ENCODE peak calls at places on chromosomes 12 and 14, in four cellular contexts. F is GM12878, S is HepG2, E is H1. H is an unnamed sample.

GRCh38 chr12:57611810-57612710 is 825 bp downstream of the ARHGEF25 start:
- DNase-seq in E (no peak), S (no peak), F (no peak), H (no peak)

GRCh38 chr12:12890492-12890814 is 909 bp upstream of the GPRC5A start:
- DNase-seq in E (no peak), S (no peak), F (no peak), H (no peak)

GRCh38 chr12:39619316-39619659 is 315 bp downstream of the ABCD2 start:
- DNase-seq in E (no peak), S (no peak), F (no peak), H (no peak)

GRCh38 chr12:42696424-42697149 is 107.0 kb upstream of the PRICKLE1 start:
- DNase-seq in F (no peak), E (no peak), S (no peak), H (no peak)

GRCh38 chr12:104312202-104312601 is 8.7 kb downstream of the EID3 start:
- DNase-seq in E (no peak), S (no peak), F (no peak), H (no peak)

GRCh38 chr14:21063479-21063878 is 5.9 kb downstream of the RNASE8 start:
- DNase-seq in S (no peak), E (no peak), F (no peak), H (no peak)

GRCh38 chr14:56891226-56891625 is 80.9 kb upstream of the OTX2 start:
- DNase-seq in S (no peak), F (no peak), E (no peak), H (no peak)

GRCh38 chr12:102960766-102961487 is 3.5 kb downstream of the ASCL1 start:
- DNase-seq in F (no peak), E (no peak), S (no peak), H (no peak)

GRCh38 chr14:49982522-49982951 is 89.7 kb downstream of the ARF6 start:
- DNase-seq in E (no peak), S (no peak), F (no peak), H (no peak)

GRCh38 chr12:113260127-113260526 is 38.9 kb downstream of the TPCN1 start:
- DNase-seq in E (no peak), S (no peak), F (no peak), H (no peak)

DNA sequence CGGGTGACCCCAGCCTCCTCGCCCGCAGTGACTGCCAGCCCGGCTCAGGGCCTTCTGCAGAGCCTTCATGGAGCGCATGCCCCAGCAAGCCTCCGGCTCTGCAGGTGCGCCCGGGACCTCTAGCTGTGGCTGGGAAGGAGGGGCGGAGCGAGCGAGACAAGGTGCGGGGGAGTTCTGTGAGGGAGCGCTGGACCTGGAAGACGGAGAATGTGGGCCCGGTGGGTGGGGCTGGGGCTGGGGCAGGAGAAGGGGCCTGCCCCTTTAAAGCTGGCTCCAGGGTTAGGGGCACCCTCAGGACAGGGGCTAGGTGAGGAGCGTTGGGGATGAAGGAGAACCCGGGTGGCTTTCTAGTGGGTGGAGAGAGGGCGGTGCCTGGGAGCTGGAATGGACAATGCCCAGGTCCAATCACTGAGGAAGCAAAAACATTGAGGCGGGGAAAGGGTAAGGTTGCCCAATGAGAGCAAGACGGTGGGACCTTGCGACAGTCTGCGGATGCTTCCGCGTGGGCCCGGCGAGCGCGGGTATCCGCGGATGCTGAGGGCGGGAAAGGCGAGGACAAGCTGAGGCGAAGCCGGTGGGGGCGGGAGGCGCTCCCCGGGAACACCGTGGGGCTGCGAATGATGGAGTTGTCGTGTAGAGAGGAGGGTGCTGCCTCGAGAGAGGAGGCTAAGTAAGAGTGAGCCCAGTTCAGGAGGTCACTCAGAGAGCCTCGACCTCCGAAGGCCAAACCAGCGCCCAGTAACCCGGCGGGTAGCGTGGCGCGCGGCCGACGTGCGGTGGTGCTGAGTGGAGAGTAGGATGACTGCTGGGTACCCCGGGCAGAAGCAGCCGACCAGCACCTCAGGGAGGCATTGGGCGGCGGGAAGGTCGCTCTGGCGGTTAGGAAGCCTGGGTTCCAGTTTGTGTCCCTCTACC is at the start of gene GLS2:
- DNase-seq in S (peak; percentile 76), E (peak; percentile 39), F (peak; percentile 53), H (peak; percentile 65)
- H3K9ac ChIP-seq in S (peak within 1 kb of the TSS; percentile 61), E (peak within 1 kb of the TSS; percentile 62), F (peak within 1 kb of the TSS; percentile 41), H (peak within 1 kb of the TSS; percentile 74)

DNA sequence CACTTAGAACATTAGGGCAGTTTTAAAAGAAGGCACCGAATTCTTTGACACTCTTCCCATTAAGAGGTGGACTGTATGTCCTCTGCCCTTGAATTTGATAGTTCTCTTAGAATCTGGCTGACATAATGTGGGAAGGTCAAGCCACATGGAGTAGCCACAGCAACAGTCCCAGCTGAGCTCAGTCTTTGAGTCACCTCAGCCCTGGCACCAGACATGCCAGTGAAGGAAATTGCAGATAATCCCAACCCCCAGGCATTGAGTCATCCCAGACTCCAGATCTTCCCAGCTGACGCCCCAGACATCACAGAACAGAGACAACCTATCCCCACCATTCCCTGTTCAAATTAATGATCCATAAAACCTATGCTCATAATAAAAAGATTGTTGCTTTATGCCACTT is 83.4 kb downstream of the GTF2A1 start:
- DNase-seq in S (no peak), F (no peak), E (no peak), H (no peak)
- TF ChIP-seq SUZ12 in S (no peak), F (no peak), E (no peak), H (no peak)

DNA sequence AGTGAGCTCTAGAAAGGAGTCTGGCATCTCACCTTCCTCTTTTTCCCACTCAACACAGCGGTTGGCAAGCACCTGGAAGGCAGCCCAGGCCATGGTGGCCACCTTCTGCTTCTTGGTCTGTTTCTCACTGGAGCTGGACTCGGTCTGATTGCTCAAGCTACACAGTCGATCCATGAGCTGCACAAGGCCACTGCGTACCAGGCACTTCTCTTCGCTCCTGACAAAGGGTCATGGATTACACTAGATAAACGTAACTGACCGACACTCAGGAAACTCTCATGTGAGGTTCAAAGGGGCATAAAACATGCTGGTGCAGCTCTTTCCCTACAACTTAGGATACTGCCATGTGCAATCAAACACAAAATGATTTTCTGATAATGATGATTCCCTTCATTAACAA is 113.7 kb downstream of the TRAFD1 start:
- DNase-seq in F (no peak), E (no peak), S (peak; percentile 16), H (no peak)
- TF ChIP-seq YY1 in F (no peak), E (no peak), S (no peak), H (no peak)

GRCh38 chr14:78367355-78367754 is 197.2 kb downstream of the NRXN3 start:
- DNase-seq in S (no peak), E (no peak), F (no peak), H (no peak)
- H3K9ac ChIP-seq in S (no peak overlapping the region), E (no peak overlapping the region), F (no peak overlapping the region), H (no peak overlapping the region)

DNA sequence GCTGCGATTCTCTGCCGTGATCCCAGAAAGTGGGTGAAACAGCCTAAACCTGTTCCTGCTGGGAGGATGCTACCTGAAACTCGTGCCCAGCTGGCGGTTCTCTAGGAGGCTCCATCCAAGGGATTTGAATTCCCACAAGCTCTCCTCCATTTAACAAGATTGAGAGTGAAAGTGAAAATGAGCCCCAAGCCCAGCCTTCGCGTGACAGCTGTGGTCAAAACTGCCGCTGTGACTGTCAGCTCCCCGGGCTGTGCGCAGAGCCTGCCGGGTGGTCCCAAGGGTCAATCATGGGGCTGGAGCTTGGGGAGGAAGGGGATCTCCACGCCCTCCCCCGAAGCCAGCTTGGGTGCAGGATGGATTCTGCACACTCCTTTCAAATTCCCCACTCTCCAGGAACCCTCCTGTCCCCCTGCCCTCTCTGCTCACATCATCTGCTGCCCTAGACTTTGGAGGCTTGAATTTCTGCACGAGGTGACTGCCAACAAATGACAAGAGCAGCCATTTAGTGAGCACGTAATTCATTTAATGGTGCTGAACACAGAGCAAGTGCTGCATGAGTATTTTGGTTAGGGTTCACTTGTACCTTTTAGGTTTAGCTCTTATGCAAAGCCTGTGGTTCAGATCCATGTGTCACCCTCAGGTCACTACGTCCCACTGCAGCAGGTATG is 5.3 kb downstream of the ASB2 start:
- DNase-seq in E (no peak), F (no peak), S (no peak), H (no peak)
- TF ChIP-seq SUZ12 in E (no peak), F (no peak), S (no peak), H (no peak)

GRCh38 chr12:49764126-49764525 is 22.8 kb downstream of the TMBIM6 start:
- DNase-seq in E (no peak), F (no peak), S (no peak), H (no peak)

GRCh38 chr12:49766115-49766455 is 24.7 kb downstream of the TMBIM6 start:
- DNase-seq in F (no peak), E (no peak), S (no peak), H (no peak)

GRCh38 chr12:49763006-49763591 is 21.7 kb downstream of the TMBIM6 start:
- DNase-seq in E (peak; percentile 38), S (peak; percentile 40), F (no peak), H (peak; percentile 49)

GRCh38 chr12:49761677-49762467 is 20.5 kb downstream of the TMBIM6 start:
- DNase-seq in E (no peak), F (no peak), S (no peak), H (no peak)

GRCh38 chr12:49762468-49762847 is 21.1 kb downstream of the TMBIM6 start:
- DNase-seq in S (no peak), E (no peak), F (no peak), H (no peak)
- TF ChIP-seq YY1 in S (no peak), E (no peak), F (no peak), H (no peak)

GRCh38 chr14:88310457-88310856 is 12.6 kb downstream of the KCNK10 start:
- DNase-seq in E (no peak), F (no peak), S (no peak), H (no peak)
- H3K9ac ChIP-seq in E (no peak overlapping the region), F (no peak overlapping the region), S (no peak overlapping the region), H (no peak overlapping the region)

DNA sequence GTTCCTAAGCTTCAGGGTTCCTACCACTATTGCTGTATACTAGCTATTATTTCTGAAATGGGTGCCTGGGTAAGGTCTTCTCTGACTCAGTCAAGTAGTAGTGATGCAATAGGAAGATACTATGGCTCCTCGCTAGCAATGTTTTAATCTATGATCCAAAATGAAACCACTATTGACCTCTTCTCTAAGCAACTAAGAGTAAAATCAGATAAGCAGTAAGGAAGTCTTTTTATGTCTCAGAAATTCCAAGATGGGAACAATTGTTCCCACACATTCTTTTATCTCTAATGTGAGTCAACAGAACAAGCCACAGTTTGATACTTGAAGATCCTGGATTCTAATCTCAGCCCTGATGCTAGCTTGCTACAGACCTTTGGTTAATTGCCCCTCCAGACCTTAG is 45.1 kb downstream of the AREL1 start:
- DNase-seq in F (no peak), E (no peak), S (no peak), H (no peak)
- TF ChIP-seq SUZ12 in F (no peak), E (no peak), S (no peak), H (no peak)

DNA sequence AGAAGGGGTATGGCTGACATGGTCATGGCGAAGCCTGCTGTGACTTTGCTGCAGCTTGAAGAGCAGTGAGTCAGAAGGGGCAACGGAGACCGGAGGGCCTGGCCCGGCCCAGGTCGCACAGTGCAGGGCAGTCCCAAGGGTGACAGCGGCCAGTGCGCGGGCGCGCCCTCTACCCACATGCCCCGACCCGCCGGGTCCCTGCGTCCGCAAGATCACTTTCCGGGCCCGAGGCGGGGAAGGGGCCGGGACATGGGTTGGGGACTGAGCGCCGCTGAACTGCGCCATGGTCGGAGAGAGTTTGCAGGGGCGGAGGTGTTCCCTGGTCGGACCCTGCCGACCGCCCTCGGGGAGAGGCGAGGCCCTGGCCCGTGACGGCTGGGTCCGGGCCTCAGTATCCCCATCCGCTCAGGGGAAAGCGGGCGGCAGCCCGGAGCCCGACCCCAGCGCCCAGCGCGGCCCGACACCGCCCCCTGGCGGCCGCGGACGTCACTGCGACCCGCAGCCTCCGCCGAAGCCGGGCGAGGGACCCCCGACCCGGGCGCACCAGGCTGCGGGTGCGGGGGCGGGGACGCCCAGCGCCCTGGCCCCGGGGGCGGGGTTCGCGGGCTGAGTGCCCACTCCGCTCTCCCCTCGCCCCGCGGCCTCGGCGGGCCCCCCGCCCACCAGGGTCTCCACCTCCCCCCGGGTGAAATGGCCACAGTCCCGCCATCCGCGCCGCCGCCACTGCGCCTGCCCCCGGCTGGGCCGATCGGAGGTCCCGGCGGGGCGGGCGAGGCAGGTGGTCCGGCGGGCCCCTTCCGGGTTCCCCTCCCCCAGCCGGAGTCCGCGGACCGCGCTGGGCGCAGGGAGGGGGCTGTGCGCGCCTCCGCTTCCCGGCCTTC is 7.2 kb upstream of the ANKRD9 start:
- DNase-seq in F (no peak), S (peak; percentile 44), E (no peak), H (no peak)
- TF ChIP-seq YY1 in F (peak; percentile 73), S (peak; percentile 46), E (peak; percentile 10), H (no peak)